ENCODE peak calls at places on chromosomes 11 and 22, in four cellular contexts. L is spleen, K is H1, E is pancreas. D is an unnamed sample.
A peak's percentile ranks its signal among the peaks of the same experiment; 100 is the strongest.

GRCh38 chr22:50399751-50400331 is 56.7 kb downstream of the PPP6R2 start:
- DNase-seq in L (peak; percentile 84), K (peak; percentile 72), E (no peak), D (no peak)

GRCh38 chr11:60840711-60841430 is 1.0 kb upstream of the CCDC86 start:
- DNase-seq in L (no peak), K (no peak), E (no peak), D (no peak)

GRCh38 chr11:1948389-1948788 is 1.3 kb downstream of the MRPL23 start:
- DNase-seq in L (peak; percentile 23), K (no peak), E (no peak), D (no peak)

GRCh38 chr22:26143801-26144325 is 25.4 kb upstream of the SEZ6L start:
- DNase-seq in L (no peak), K (no peak), E (no peak), D (no peak)

GRCh38 chr11:28581286-28582242 is 473.4 kb downstream of the METTL15 start:
- DNase-seq in L (no peak), K (no peak), E (no peak), D (no peak)

GRCh38 chr22:43239102-43239875 is 52.4 kb upstream of the TTLL12 start:
- DNase-seq in L (no peak), K (no peak), E (no peak), D (no peak)

GRCh38 chr11:2569321-2569721 is 124.5 kb downstream of the KCNQ1 start:
- DNase-seq in L (peak; percentile 48), K (no peak), E (peak; percentile 67), D (no peak)

GRCh38 chr11:32262367-32262766 is 171.5 kb downstream of the RCN1 start:
- DNase-seq in L (no peak), K (no peak), E (no peak), D (no peak)

GRCh38 chr11:34145847-34146381 is 40.5 kb downstream of the NAT10 start:
- DNase-seq in L (no peak), K (no peak), E (no peak), D (no peak)

GRCh38 chr11:35583126-35583525 is 35.1 kb upstream of the FJX1 start:
- DNase-seq in L (no peak), K (no peak), E (no peak), D (no peak)

GRCh38 chr22:40414306-40414705 is 43.9 kb downstream of the SGSM3 start:
- DNase-seq in L (peak; percentile 32), K (no peak), E (no peak), D (no peak)

GRCh38 chr22:41382098-41382578 is 396 bp downstream of the TEF start:
- DNase-seq in L (no peak), K (no peak), E (no peak), D (peak; percentile 44)

GRCh38 chr11:111307472-111308108 is 9.2 kb downstream of the POU2AF3 start:
- DNase-seq in L (no peak), K (no peak), E (no peak), D (no peak)

GRCh38 chr22:47406180-47406723 is 643.8 kb downstream of the TBC1D22A start:
- DNase-seq in L (no peak), K (no peak), E (no peak), D (no peak)

GRCh38 chr11:12177739-12178338 is 67.4 kb downstream of the MICAL2 start:
- DNase-seq in L (no peak), K (no peak), E (no peak), D (no peak)
- H3K4me1 ChIP-seq in L (no peaks in the 10 kb centered on the region), K (no peaks in the 10 kb centered on the region), E (peaks cover 5% of the 10 kb centered on the region), D (no peaks in the 10 kb centered on the region)

GRCh38 chr11:8811571-8811970 is 99.4 kb upstream of the AKIP1 start:
- DNase-seq in L (no peak), K (no peak), E (no peak), D (no peak)
- H3K4me1 ChIP-seq in L (peaks cover 31% of the 10 kb centered on the region), K (peaks cover 25% of the 10 kb centered on the region), E (peaks cover 53% of the 10 kb centered on the region), D (peaks cover 85% of the 10 kb centered on the region)

DNA sequence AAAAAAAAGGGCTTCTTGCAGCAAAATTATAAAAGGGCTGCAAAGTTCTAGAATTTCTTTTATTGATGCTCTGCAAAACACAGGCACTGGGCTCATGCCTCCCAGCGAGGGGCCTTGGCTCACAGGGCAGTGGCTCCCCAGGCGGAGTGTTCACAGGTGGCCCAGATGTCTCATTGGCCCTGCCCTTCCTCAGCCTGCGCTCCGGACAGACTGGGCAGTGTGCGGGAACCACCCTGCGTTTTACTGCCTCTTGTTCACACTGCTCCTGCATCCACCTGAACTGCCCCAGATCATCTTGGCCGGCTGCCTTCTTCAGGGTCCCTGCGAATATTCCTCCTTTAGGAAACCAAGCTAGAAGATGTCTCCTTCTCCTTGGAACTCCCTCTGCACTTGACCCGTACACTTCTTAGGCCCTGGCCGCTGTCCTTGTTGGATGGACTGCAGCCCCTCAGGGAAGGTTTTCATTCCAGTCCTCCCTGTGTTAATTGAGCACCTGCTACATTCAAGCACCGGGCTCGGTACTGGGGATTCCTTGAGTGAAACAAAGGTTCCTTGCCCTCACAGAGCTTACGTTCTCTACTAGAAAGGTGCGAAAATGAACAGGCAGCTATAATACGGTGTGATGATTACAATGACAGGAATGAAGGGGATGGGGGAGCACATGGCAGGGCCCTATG is 4.5 kb downstream of the TUBA8 start:
- DNase-seq in L (peak; percentile 60), K (no peak), E (no peak), D (no peak)
- H3K4me1 ChIP-seq in L (peaks cover 31% of the 10 kb centered on the region), K (peaks cover 5% of the 10 kb centered on the region), E (no peaks in the 10 kb centered on the region), D (peaks cover 13% of the 10 kb centered on the region)

DNA sequence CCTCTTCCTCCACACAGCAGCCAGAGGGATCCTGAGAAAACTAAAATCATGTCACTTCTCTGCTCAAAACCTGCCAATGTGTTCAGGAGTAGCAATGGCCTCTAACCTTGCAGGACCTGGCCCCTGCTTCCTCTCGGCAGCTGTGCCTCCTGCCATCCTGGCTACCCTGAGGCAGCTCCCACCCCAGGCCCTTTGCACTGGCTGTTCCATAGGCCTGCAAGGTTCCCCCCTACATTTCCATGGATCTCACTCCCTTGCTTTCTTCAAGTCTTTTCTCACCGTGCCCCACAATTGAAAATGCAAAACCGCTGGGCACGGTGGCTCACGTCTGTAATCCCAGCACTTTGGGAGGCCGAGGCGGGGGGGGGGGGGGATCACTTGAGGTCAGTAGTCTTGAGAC is 2.1 kb upstream of the STIP1 start:
- DNase-seq in L (no peak), K (no peak), E (no peak), D (no peak)
- H3K4me1 ChIP-seq in L (peaks cover 39% of the 10 kb centered on the region), K (peaks cover 5% of the 10 kb centered on the region), E (peaks cover 41% of the 10 kb centered on the region), D (peaks cover 26% of the 10 kb centered on the region)

GRCh38 chr22:20106205-20106848 is 9.6 kb upstream of the RANBP1 start:
- DNase-seq in L (peak; percentile 41), K (no peak), E (peak; percentile 24), D (no peak)
- H3K4me1 ChIP-seq in L (peaks cover 3% of the 10 kb centered on the region), K (no peaks in the 10 kb centered on the region), E (peaks cover 4% of the 10 kb centered on the region), D (no peaks in the 10 kb centered on the region)

DNA sequence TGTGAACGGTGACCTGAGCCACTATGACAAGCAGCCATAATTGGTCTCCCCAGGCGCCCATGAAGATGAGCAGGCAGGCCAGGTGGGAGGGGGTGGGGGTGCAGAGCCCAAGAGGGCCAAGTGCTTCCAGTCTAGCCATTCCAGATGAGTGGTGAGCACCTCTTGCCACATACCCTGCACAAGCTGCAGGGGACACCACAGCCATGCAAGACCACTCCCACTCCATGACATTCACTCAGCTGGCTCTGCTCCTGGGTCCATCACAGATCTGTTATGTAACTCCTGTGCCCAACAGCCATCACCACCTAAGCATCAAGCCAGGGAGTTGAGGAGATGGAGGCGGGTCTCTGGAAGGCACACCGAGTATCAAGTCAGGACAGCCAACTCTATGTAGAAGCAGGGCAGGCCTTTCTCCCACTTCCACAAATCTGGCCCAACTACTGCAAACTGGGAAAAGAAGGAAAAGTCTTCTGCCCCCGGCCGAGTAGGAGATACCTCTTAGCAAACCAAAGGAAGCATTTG is 8.4 kb downstream of the TMEM184B start:
- DNase-seq in L (no peak), K (no peak), E (no peak), D (no peak)
- H3K4me1 ChIP-seq in L (peaks cover 54% of the 10 kb centered on the region), K (peaks cover 17% of the 10 kb centered on the region), E (peaks cover 31% of the 10 kb centered on the region), D (peaks cover 43% of the 10 kb centered on the region)

GRCh38 chr11:122141757-122142156 is 25.7 kb upstream of the BLID start:
- DNase-seq in L (no peak), K (no peak), E (no peak), D (no peak)

GRCh38 chr11:122140535-122140934 is 24.5 kb upstream of the BLID start:
- DNase-seq in L (no peak), K (no peak), E (no peak), D (no peak)

GRCh38 chr11:122138759-122139594 is 23.0 kb upstream of the BLID start:
- DNase-seq in L (no peak), K (no peak), E (no peak), D (no peak)

GRCh38 chr11:122139595-122139866 is 23.5 kb upstream of the BLID start:
- DNase-seq in L (no peak), K (no peak), E (no peak), D (no peak)

GRCh38 chr11:122137081-122137793 is 21.2 kb upstream of the BLID start:
- DNase-seq in L (no peak), K (no peak), E (no peak), D (no peak)
- H3K4me1 ChIP-seq in L (no peaks in the 10 kb centered on the region), K (no peaks in the 10 kb centered on the region), E (peaks cover 3% of the 10 kb centered on the region), D (peaks cover 21% of the 10 kb centered on the region)

GRCh38 chr22:27886843-27887151 is 32.3 kb downstream of the PITPNB start:
- DNase-seq in L (no peak), K (no peak), E (no peak), D (no peak)

GRCh38 chr22:27883656-27884350 is 35.3 kb downstream of the PITPNB start:
- DNase-seq in L (no peak), K (peak; percentile 48), E (no peak), D (no peak)

GRCh38 chr22:27888310-27888709 is 30.7 kb downstream of the PITPNB start:
- DNase-seq in L (no peak), K (no peak), E (no peak), D (no peak)

GRCh38 chr22:27881404-27881803 is 37.7 kb downstream of the PITPNB start:
- DNase-seq in L (no peak), K (no peak), E (no peak), D (no peak)

GRCh38 chr22:27885977-27886842 is 32.8 kb downstream of the PITPNB start:
- DNase-seq in L (no peak), K (peak; percentile 57), E (no peak), D (no peak)
- H3K4me1 ChIP-seq in L (peaks cover 14% of the 10 kb centered on the region), K (peaks cover 12% of the 10 kb centered on the region), E (peaks cover 18% of the 10 kb centered on the region), D (peaks cover 22% of the 10 kb centered on the region)

GRCh38 chr11:57508341-57509170 is 6.9 kb downstream of the SLC43A1 start:
- DNase-seq in L (no peak), K (no peak), E (peak; percentile 1), D (no peak)
- H3K4me1 ChIP-seq in L (peaks cover under 1% of the 10 kb centered on the region), K (peaks cover 3% of the 10 kb centered on the region), E (peaks cover 31% of the 10 kb centered on the region), D (peaks cover 3% of the 10 kb centered on the region)